ENCODE peak calls at places on chromosomes 3 and 15, in six cellular contexts. R is CD4-positive, alpha-beta memory T cell; G is body of pancreas; T is transverse colon; K is fibroblast of lung; I is GM12878. S is an unnamed sample.

GRCh38 chr3:104388624-104389023 is 978.1 kb upstream of the ALCAM start:
- DNase-seq in T (no peak), K (peak; percentile 48), G (no peak), R (no peak), I (no peak), S (no peak)

GRCh38 chr15:54289590-54290136 is 311.4 kb downstream of the UNC13C start:
- DNase-seq in I (peak; percentile 77), R (no peak), T (no peak), G (no peak), K (no peak), S (no peak)

GRCh38 chr3:29324180-29324651 is 43.3 kb downstream of the RBMS3 start:
- DNase-seq in K (peak; percentile 43), T (peak; percentile 11), I (peak; percentile 84), R (no peak), G (peak; percentile 10), S (peak; percentile 89)

GRCh38 chr3:175111036-175111435 is 251.9 kb downstream of the NAALADL2 start:
- DNase-seq in I (no peak), T (no peak), G (peak; percentile 5), R (no peak), K (peak; percentile 76), S (no peak)

GRCh38 chr15:72961326-72961725 is 90.9 kb upstream of the NEO1 start:
- DNase-seq in I (no peak), T (peak; percentile 60), K (no peak), G (no peak), R (no peak), S (no peak)

GRCh38 chr3:10757021-10757820 is 58.8 kb upstream of the SLC6A11 start:
- DNase-seq in R (no peak), I (no peak), K (no peak), G (no peak), T (no peak), S (peak; percentile 27)

GRCh38 chr3:8352475-8352874 is 149.1 kb upstream of the LMCD1 start:
- DNase-seq in K (no peak), T (no peak), G (no peak), I (no peak), R (no peak), S (no peak)

GRCh38 chr15:58458076-58458475 is 26.3 kb downstream of the LIPC start:
- DNase-seq in T (no peak), K (no peak), I (no peak), G (no peak), R (no peak), S (no peak)

GRCh38 chr15:92643849-92644815 is 11.4 kb downstream of the FAM174B start:
- DNase-seq in G (no peak), K (no peak), I (no peak), T (no peak), R (no peak), S (no peak)

GRCh38 chr3:78804251-78805037 is 963.4 kb downstream of the ROBO1 start:
- DNase-seq in T (no peak), K (peak; percentile 91), G (peak; percentile 4), R (no peak), I (no peak), S (no peak)

GRCh38 chr3:94070341-94070911 is 7.6 kb downstream of the NSUN3 start:
- DNase-seq in T (no peak), K (no peak), G (no peak), I (peak; percentile 60), R (no peak), S (no peak)

GRCh38 chr3:49761661-49762060 is 24.7 kb downstream of the IP6K1 start:
- DNase-seq in I (no peak), T (no peak), R (no peak), G (no peak), K (no peak), S (no peak)

GRCh38 chr3:190585771-190586630 is 72.1 kb downstream of the IL1RAP start:
- DNase-seq in I (no peak), K (peak; percentile 94), T (no peak), G (no peak), R (no peak), S (no peak)

GRCh38 chr3:41041899-41042298 is 157.4 kb upstream of the CTNNB1 start:
- DNase-seq in R (no peak), T (no peak), G (no peak), I (no peak), K (no peak), S (no peak)

GRCh38 chr3:186414735-186415419 is 52.8 kb upstream of the DGKG start:
- DNase-seq in G (peak; percentile 48), R (no peak), K (peak; percentile 88), I (no peak), T (peak; percentile 30), S (no peak)

GRCh38 chr15:36693644-36694043 is 114.2 kb downstream of the CDIN1 start:
- DNase-seq in R (no peak), K (no peak), I (no peak), T (no peak), G (no peak), S (no peak)

GRCh38 chr3:195015021-195015420 is 255.9 kb downstream of the XXYLT1 start:
- DNase-seq in G (no peak), K (no peak), I (no peak), T (no peak), R (no peak), S (peak; percentile 41)

GRCh38 chr3:155407971-155408370 is 114.5 kb upstream of the STRIT1 start:
- DNase-seq in K (no peak), I (no peak), R (no peak), T (no peak), G (no peak), S (no peak)

GRCh38 chr15:61809216-61809615 is 251.0 kb downstream of the VPS13C start:
- DNase-seq in R (no peak), T (no peak), K (no peak), G (no peak), I (no peak), S (no peak)

GRCh38 chr3:175571096-175571495 is 712.0 kb downstream of the NAALADL2 start:
- DNase-seq in T (no peak), I (no peak), K (no peak), G (no peak), R (no peak), S (no peak)

GRCh38 chr3:192831111-192831644 is 86.5 kb downstream of the MB21D2 start:
- DNase-seq in I (no peak), T (no peak), R (no peak), G (no peak), K (peak; percentile 91), S (no peak)

GRCh38 chr3:106140471-106140870 is 271.7 kb upstream of the CBLB start:
- DNase-seq in G (no peak), I (no peak), T (no peak), R (no peak), K (no peak), S (no peak)

GRCh38 chr3:132134611-132135010 is 99.8 kb upstream of the CPNE4 start:
- DNase-seq in T (no peak), G (no peak), R (no peak), I (no peak), K (peak; percentile 89), S (no peak)

GRCh38 chr3:60161334-60161733 is 1089.9 kb downstream of the FHIT start:
- DNase-seq in T (no peak), G (no peak), K (no peak), I (no peak), R (no peak), S (no peak)

GRCh38 chr15:69117431-69117841 is 43.0 kb upstream of the GLCE start:
- DNase-seq in T (no peak), G (no peak), I (no peak), R (no peak), K (no peak), S (no peak)

GRCh38 chr15:62894322-62895085 is 148.0 kb upstream of the TPM1 start:
- DNase-seq in K (no peak), T (no peak), I (no peak), G (no peak), R (no peak), S (no peak)

GRCh38 chr3:170768334-170768801 is 101.6 kb downstream of the RPL22L1 start:
- DNase-seq in T (no peak), I (no peak), R (no peak), K (no peak), G (no peak), S (no peak)

DNA sequence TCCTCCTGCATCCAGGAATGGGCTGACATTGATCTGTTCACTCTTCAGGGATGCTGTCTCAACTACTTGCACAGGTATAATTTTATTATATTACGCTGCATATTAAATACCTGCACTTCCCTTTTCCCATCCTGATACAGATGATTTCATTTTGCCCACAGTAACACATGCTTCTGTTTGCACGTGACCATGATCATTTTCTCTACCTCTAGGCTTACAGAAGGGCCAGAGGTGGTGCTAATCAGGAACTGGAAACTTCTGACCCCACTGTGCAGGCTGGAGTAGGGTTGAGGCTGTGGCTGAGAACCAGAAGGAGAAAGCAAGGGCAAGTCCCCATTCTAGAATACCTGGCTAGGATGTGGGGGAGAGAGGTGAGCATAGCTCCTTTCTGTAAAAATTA is 304.8 kb downstream of the PTPRG start:
- DNase-seq in K (no peak), T (no peak), G (no peak), I (no peak), R (no peak), S (no peak)
- H3K4me1 ChIP-seq in K (no peaks in the 10 kb centered on the region), T (no peaks in the 10 kb centered on the region), G (no peaks in the 10 kb centered on the region), I (no peaks in the 10 kb centered on the region), R (no peaks in the 10 kb centered on the region), S (no peaks in the 10 kb centered on the region)

GRCh38 chr3:31704651-31705179 is 172.0 kb downstream of the STT3B start:
- DNase-seq in I (no peak), T (peak; percentile 66), G (peak; percentile 84), K (peak; percentile 77), R (no peak), S (no peak)
- H3K4me3 ChIP-seq in I (no peak overlapping the region), T (no peak overlapping the region), G (no peak overlapping the region), K (no peak overlapping the region), R (no peak overlapping the region), S (no peak overlapping the region)

GRCh38 chr3:69805491-69805890 is 66.2 kb downstream of the MITF start:
- DNase-seq in K (no peak), R (no peak), T (no peak), G (no peak), I (no peak), S (no peak)

GRCh38 chr3:69807674-69808073 is 68.4 kb downstream of the MITF start:
- DNase-seq in K (no peak), T (no peak), R (no peak), G (no peak), I (no peak), S (no peak)

GRCh38 chr3:69806735-69807438 is 67.6 kb downstream of the MITF start:
- DNase-seq in I (no peak), G (no peak), R (no peak), T (no peak), K (peak; percentile 50), S (no peak)

GRCh38 chr3:69811452-69812401 is 72.5 kb downstream of the MITF start:
- DNase-seq in I (no peak), G (no peak), R (no peak), T (peak; percentile 21), K (no peak), S (no peak)

GRCh38 chr3:69809076-69809835 is 70.0 kb downstream of the MITF start:
- DNase-seq in K (peak; percentile 85), G (no peak), T (no peak), R (no peak), I (no peak), S (no peak)
- H3K4me1 ChIP-seq in K (peaks cover 4% of the 10 kb centered on the region), G (peaks cover 8% of the 10 kb centered on the region), T (peaks cover 8% of the 10 kb centered on the region), R (no peaks in the 10 kb centered on the region), I (no peaks in the 10 kb centered on the region), S (no peaks in the 10 kb centered on the region)

DNA sequence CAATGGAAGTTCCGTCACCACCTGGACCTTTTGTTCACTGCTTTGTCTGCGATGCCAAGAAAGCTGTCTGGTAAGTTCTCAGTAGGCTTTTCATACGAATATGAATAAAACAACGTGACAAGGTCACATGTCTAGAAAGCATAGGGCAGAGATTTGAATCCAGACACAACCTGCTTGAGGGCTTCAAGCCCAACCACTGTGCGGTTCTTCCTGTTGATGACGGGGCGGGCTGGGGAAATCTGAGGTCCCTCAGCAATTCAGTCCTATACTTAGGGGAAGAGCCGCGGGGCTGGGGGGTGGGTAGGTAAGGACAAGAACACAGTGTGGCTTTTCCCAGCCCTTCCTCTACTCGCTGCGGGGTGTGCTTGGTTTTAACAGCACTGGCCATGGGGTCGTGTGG is 32.4 kb upstream of the SMAD3 start:
- DNase-seq in T (no peak), K (no peak), R (no peak), I (no peak), G (no peak), S (no peak)
- H3K4me3 ChIP-seq in T (no peak overlapping the region), K (no peak overlapping the region), R (no peak overlapping the region), I (no peak overlapping the region), G (no peak overlapping the region), S (peak overlapping the region; percentile 56)

S was measured in ascending aorta.